ENCODE peak calls at places on chromosomes 5 and 9, in five cellular contexts. P is transverse colon; U is CD4-positive, CD25-positive, alpha-beta regulatory T cell; L is GM23248; J is fibroblast of lung. S is an unnamed sample.

GRCh38 chr5:105168806-105169205 is 1606.2 kb upstream of the NUDT12 start:
- DNase-seq in P (no peak), U (no peak), L (no peak), J (peak), S (no peak)

GRCh38 chr5:39138892-39139291 is 64.7 kb upstream of the RICTOR start:
- DNase-seq in P (no peak), U (no peak), L (peak), J (peak), S (no peak)

GRCh38 chr9:34744295-34745221 is 34.6 kb upstream of the CCL21 start:
- DNase-seq in P (no peak), U (no peak), L (peak), J (peak), S (no peak)

GRCh38 chr9:96758845-96759673 is 18.8 kb downstream of the ZNF510 start:
- DNase-seq in P (no peak), U (peak), L (peak), J (peak), S (no peak)

GRCh38 chr5:15082096-15082495 is 210.5 kb upstream of the ANKH start:
- DNase-seq in P (no peak), U (no peak), L (no peak), J (no peak), S (no peak)

GRCh38 chr5:180143656-180144364 is 65.2 kb downstream of the RASGEF1C start:
- DNase-seq in P (no peak), U (no peak), L (no peak), J (no peak), S (no peak)

GRCh38 chr9:37593877-37594448 is 1.6 kb upstream of the TOMM5 start:
- DNase-seq in P (no peak), U (no peak), L (no peak), J (no peak), S (no peak)

GRCh38 chr9:111754800-111755199 is 39.9 kb downstream of the SHOC1 start:
- DNase-seq in P (no peak), U (no peak), L (no peak), J (no peak), S (no peak)

GRCh38 chr5:26700759-26701384 is 337.5 kb downstream of the CDH9 start:
- DNase-seq in P (no peak), U (peak), L (peak), J (peak), S (no peak)

GRCh38 chr5:135130526-135131215 is 96.6 kb upstream of the PITX1 start:
- DNase-seq in P (no peak), U (no peak), L (peak), J (peak), S (no peak)

GRCh38 chr5:141493500-141494422 is 4.9 kb downstream of the PCDHGC5 start:
- DNase-seq in P (no peak), U (no peak), L (peak), J (peak), S (no peak)

GRCh38 chr9:19431361-19432171 is 22.8 kb downstream of the ACER2 start:
- DNase-seq in P (no peak), U (no peak), L (no peak), J (peak), S (no peak)

GRCh38 chr5:40233268-40233667 is 446.4 kb upstream of the PTGER4 start:
- DNase-seq in P (no peak), U (no peak), L (peak), J (peak), S (no peak)

GRCh38 chr5:11878846-11879245 is 25.4 kb downstream of the CTNND2 start:
- DNase-seq in P (no peak), U (no peak), L (no peak), J (no peak), S (no peak)

GRCh38 chr9:90124961-90125360 is 517.7 kb downstream of the DIRAS2 start:
- DNase-seq in P (no peak), U (no peak), L (peak), J (no peak), S (no peak)

GRCh38 chr5:106595864-106596263 is 1074.9 kb downstream of the EFNA5 start:
- DNase-seq in P (no peak), U (no peak), L (no peak), J (no peak), S (no peak)

GRCh38 chr9:20838218-20838617 is 154.2 kb downstream of the FOCAD start:
- DNase-seq in P (no peak), U (no peak), L (peak), J (peak), S (no peak)

GRCh38 chr5:143527808-143528207 is 124.3 kb upstream of the NR3C1 start:
- DNase-seq in P (no peak), U (no peak), L (peak), J (peak), S (no peak)

GRCh38 chr9:130927995-130928900 is 10.8 kb downstream of the FIBCD1 start:
- DNase-seq in P (peak), U (no peak), L (peak), J (peak), S (no peak)

GRCh38 chr9:126664893-126665695 is 51.4 kb downstream of the LMX1B start:
- DNase-seq in P (no peak), U (no peak), L (no peak), J (no peak), S (no peak)

GRCh38 chr5:8864053-8864452 is 681.8 kb downstream of the SEMA5A start:
- DNase-seq in P (no peak), U (no peak), L (peak), J (peak), S (no peak)

GRCh38 chr5:112554089-112554977 is 135.3 kb upstream of the EPB41L4A start:
- DNase-seq in P (no peak), U (no peak), L (peak), J (no peak), S (no peak)

GRCh38 chr5:45696206-45696836 is at the start of gene HCN1:
- DNase-seq in P (peak), U (peak), L (peak), J (peak), S (no peak)

GRCh38 chr5:74035521-74035937 is 409.5 kb downstream of the ARHGEF28 start:
- DNase-seq in P (no peak), U (no peak), L (peak), J (peak), S (no peak)

GRCh38 chr5:123868267-123868666 is 356.3 kb downstream of the CSNK1G3 start:
- DNase-seq in P (peak), U (no peak), L (no peak), J (no peak), S (no peak)

GRCh38 chr5:105849701-105850100 is 1821.0 kb downstream of the EFNA5 start:
- DNase-seq in P (no peak), U (no peak), L (peak), J (peak), S (no peak)

GRCh38 chr9:99977042-99977792 is 70.8 kb downstream of the STX17 start:
- DNase-seq in P (no peak), U (no peak), L (no peak), J (no peak), S (no peak)

GRCh38 chr5:54249210-54250028 is 61.0 kb downstream of the ARL15 start:
- DNase-seq in P (peak), U (no peak), L (peak), J (peak), S (no peak)

GRCh38 chr5:126513703-126514102 is 81.3 kb downstream of the ALDH7A1 start:
- DNase-seq in P (no peak), U (no peak), L (no peak), J (no peak), S (no peak)

GRCh38 chr5:42874621-42875198 is 63.0 kb upstream of the SELENOP start:
- DNase-seq in P (peak), U (no peak), L (no peak), J (no peak), S (no peak)

GRCh38 chr9:87763286-87763685 is 37.4 kb downstream of the CTSL start:
- DNase-seq in P (no peak), U (no peak), L (no peak), J (no peak), S (no peak)

GRCh38 chr5:139647406-139648204 is 544 bp upstream of the CXXC5 start:
- DNase-seq in P (no peak), U (no peak), L (no peak), J (no peak), S (no peak)

GRCh38 chr5:29811914-29812679 is 1381.4 kb upstream of the CDH6 start:
- DNase-seq in P (no peak), U (no peak), L (no peak), J (no peak), S (no peak)

GRCh38 chr5:171801-172331 is 19.4 kb upstream of the LRRC14B start:
- DNase-seq in P (no peak), U (no peak), L (no peak), J (no peak), S (no peak)

GRCh38 chr9:20754556-20754955 is 70.5 kb downstream of the FOCAD start:
- DNase-seq in P (no peak), U (no peak), L (peak), J (peak), S (no peak)

GRCh38 chr9:90368241-90368640 is 274.4 kb downstream of the DIRAS2 start:
- DNase-seq in P (no peak), U (no peak), L (no peak), J (peak), S (no peak)

GRCh38 chr5:30103056-30104020 is 1090.1 kb upstream of the CDH6 start:
- DNase-seq in P (no peak), U (no peak), L (no peak), J (peak), S (no peak)

GRCh38 chr5:68374770-68375518 is 159.4 kb downstream of the PIK3R1 start:
- DNase-seq in P (no peak), U (no peak), L (peak), J (peak), S (no peak)

GRCh38 chr5:59142138-59142537 is 559.3 kb downstream of the RAB3C start:
- DNase-seq in P (no peak), U (no peak), L (no peak), J (no peak), S (no peak)

GRCh38 chr5:59143926-59144333 is 561.1 kb downstream of the RAB3C start:
- DNase-seq in P (no peak), U (no peak), L (no peak), J (no peak), S (no peak)

GRCh38 chr5:59139695-59140094 is 556.8 kb downstream of the RAB3C start:
- DNase-seq in P (no peak), U (no peak), L (no peak), J (no peak), S (no peak)

GRCh38 chr5:59140133-59140532 is 557.3 kb downstream of the RAB3C start:
- DNase-seq in P (no peak), U (no peak), L (no peak), J (no peak), S (no peak)

GRCh38 chr5:59142927-59143326 is 560.1 kb downstream of the RAB3C start:
- DNase-seq in P (no peak), U (no peak), L (no peak), J (no peak), S (no peak)
- H3K27ac ChIP-seq in P (no peak), U (no peak), L (no peak), J (no peak), S (no peak)

GRCh38 chr5:81604193-81604592 is 146.7 kb downstream of the SSBP2 start:
- DNase-seq in P (no peak), U (no peak), L (no peak), J (peak), S (no peak)
- H3K27ac ChIP-seq in P (no peak), U (no peak), L (no peak), J (no peak), S (no peak)

GRCh38 chr5:146606838-146607237 is 90.8 kb upstream of the GPR151 start:
- DNase-seq in P (no peak), U (no peak), L (no peak), J (no peak), S (no peak)

GRCh38 chr5:146607663-146608315 is 91.8 kb upstream of the GPR151 start:
- DNase-seq in P (no peak), U (no peak), L (no peak), J (peak), S (no peak)
- H3K27ac ChIP-seq in P (no peak), U (no peak), L (no peak), J (no peak), S (no peak)

DNA sequence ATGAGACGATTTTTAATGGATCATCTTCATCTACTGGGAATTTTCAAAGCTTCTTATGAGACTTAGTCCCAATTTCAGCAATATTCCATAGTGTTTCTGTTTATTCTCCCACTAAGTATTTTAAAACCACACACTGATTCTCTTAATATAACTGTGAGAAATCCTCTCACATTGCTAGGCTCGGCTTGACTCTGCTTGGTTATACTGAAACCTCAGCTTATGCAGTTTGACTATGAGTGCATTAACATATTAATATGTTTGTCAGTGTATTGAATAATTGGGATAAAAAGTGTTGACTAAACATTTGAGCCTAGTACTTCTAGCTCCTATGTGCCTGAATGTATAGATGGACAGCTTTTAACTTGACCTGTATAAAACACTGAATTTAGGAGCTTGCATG is 298.5 kb upstream of the IZUMO3 start:
- DNase-seq in P (no peak), U (no peak), L (no peak), J (no peak), S (no peak)
- H3K27ac ChIP-seq in P (no peak), U (no peak), L (no peak), J (no peak), S (no peak)

DNA sequence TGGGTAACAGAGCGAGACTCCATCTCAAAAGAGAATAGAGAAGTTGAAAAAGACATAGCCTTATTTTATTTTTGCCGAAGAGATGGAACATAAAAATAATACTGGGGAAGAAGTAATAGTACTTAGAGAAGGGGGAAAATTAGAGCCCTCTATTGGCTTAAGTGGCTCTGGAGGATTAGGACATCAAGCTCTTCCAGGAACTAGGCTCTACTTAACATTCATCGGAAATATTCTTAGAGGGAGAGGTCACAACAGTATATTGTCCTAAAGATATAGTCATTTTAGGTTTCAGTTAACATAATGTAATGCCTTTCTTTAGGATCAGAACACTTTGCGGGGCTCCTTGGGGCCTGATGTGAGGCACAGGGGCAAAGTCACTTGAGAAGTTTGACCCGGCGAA is 86.0 kb upstream of the PLPP1 start:
- DNase-seq in P (no peak), U (no peak), L (no peak), J (no peak), S (no peak)
- H3K27ac ChIP-seq in P (peak), U (no peak), L (no peak), J (no peak), S (no peak)